ENCODE peak calls at places on chromosomes 7 and 10, in eight cellular contexts. W is spleen, F is heart left ventricle, Z is GM12891, E is ovary, H is H54, V is upper lobe of left lung, P is stomach. S is an unnamed sample.

GRCh38 chr7:103573479-103574058 is 127.6 kb upstream of the SLC26A5 start:
- DNase-seq in W (no peak), F (no peak), Z (no peak), E (no peak), H (no peak), V (no peak), P (no peak), S (no peak)

GRCh38 chr7:142632291-142633134 is 116.8 kb upstream of the PRSS1 start:
- DNase-seq in W (peak), F (peak), Z (peak), E (peak), H (peak), V (peak), P (peak), S (no peak)

GRCh38 chr7:152674860-152675760 is 831 bp downstream of the XRCC2 start:
- DNase-seq in W (no peak), F (no peak), Z (no peak), E (no peak), H (no peak), V (no peak), P (no peak), S (no peak)

GRCh38 chr7:19392246-19392645 is 247.0 kb upstream of the FERD3L start:
- DNase-seq in W (no peak), F (no peak), Z (no peak), E (no peak), H (peak), V (no peak), P (no peak), S (no peak)

GRCh38 chr10:60827791-60828488 is 49.7 kb downstream of the CDK1 start:
- DNase-seq in W (no peak), F (no peak), Z (no peak), E (no peak), H (peak), V (no peak), P (no peak), S (no peak)

GRCh38 chr10:8006274-8006999 is 48.1 kb upstream of the GATA3 start:
- DNase-seq in W (no peak), F (no peak), Z (no peak), E (no peak), H (no peak), V (no peak), P (no peak), S (no peak)

GRCh38 chr10:71661060-71661622 is 58.4 kb downstream of the C10orf105 start:
- DNase-seq in W (no peak), F (no peak), Z (no peak), E (no peak), H (no peak), V (no peak), P (no peak), S (no peak)

GRCh38 chr7:73520673-73521635 is 1.1 kb downstream of the BAZ1B start:
- DNase-seq in W (no peak), F (no peak), Z (no peak), E (peak), H (no peak), V (no peak), P (no peak), S (no peak)

GRCh38 chr7:115300228-115300870 is 378.5 kb downstream of the MDFIC start:
- DNase-seq in W (no peak), F (no peak), Z (no peak), E (no peak), H (no peak), V (no peak), P (no peak), S (no peak)

GRCh38 chr10:123552760-123553554 is 113.2 kb upstream of the GPR26 start:
- DNase-seq in W (no peak), F (no peak), Z (peak), E (no peak), H (no peak), V (no peak), P (no peak), S (no peak)

GRCh38 chr10:30786131-30786530 is 156.6 kb upstream of the LYZL2 start:
- DNase-seq in W (no peak), F (no peak), Z (no peak), E (no peak), H (peak), V (no peak), P (no peak), S (no peak)

GRCh38 chr7:2261611-2262010 is 19.6 kb downstream of the NUDT1 start:
- DNase-seq in W (peak), F (no peak), Z (no peak), E (no peak), H (no peak), V (peak), P (no peak), S (no peak)

GRCh38 chr7:73683916-73684693 is 708 bp downstream of the BUD23 start:
- DNase-seq in W (no peak), F (no peak), Z (no peak), E (no peak), H (no peak), V (no peak), P (no peak), S (no peak)

GRCh38 chr10:113681533-113682470 is 2.1 kb downstream of the CASP7 start:
- DNase-seq in W (no peak), F (no peak), Z (peak), E (no peak), H (no peak), V (no peak), P (no peak), S (no peak)

GRCh38 chr7:144842377-144842851 is 6.6 kb upstream of the TPK1 start:
- DNase-seq in W (peak), F (peak), Z (no peak), E (no peak), H (no peak), V (peak), P (peak), S (no peak)

GRCh38 chr10:47368431-47369180 is 15.5 kb downstream of the ZNF488 start:
- DNase-seq in W (peak), F (no peak), Z (no peak), E (no peak), H (no peak), V (no peak), P (peak), S (no peak)

GRCh38 chr7:77202544-77202976 is 2.9 kb upstream of the FGL2 start:
- DNase-seq in W (no peak), F (no peak), Z (no peak), E (no peak), H (no peak), V (no peak), P (no peak), S (no peak)

GRCh38 chr10:50619171-50619570 is 4.6 kb downstream of the SGMS1 start:
- DNase-seq in W (no peak), F (no peak), Z (no peak), E (no peak), H (no peak), V (no peak), P (no peak), S (no peak)

GRCh38 chr7:43465581-43466554 is 117.0 kb upstream of the STK17A start:
- DNase-seq in W (no peak), F (no peak), Z (no peak), E (no peak), H (no peak), V (no peak), P (no peak), S (no peak)

GRCh38 chr7:73647725-73648592 is 19.7 kb upstream of the VPS37D start:
- DNase-seq in W (peak), F (no peak), Z (peak), E (no peak), H (no peak), V (no peak), P (peak), S (no peak)

GRCh38 chr7:117186218-117186617 is 136.6 kb downstream of the WNT2 start:
- DNase-seq in W (no peak), F (no peak), Z (no peak), E (no peak), H (peak), V (no peak), P (no peak), S (no peak)

GRCh38 chr10:117924820-117925219 is 121.9 kb downstream of the RAB11FIP2 start:
- DNase-seq in W (no peak), F (no peak), Z (no peak), E (no peak), H (no peak), V (no peak), P (no peak), S (peak)

GRCh38 chr10:17003151-17003550 is 126.5 kb downstream of the CUBN start:
- DNase-seq in W (no peak), F (no peak), Z (no peak), E (peak), H (peak), V (no peak), P (no peak), S (peak)

GRCh38 chr7:101998029-101998903 is 180.8 kb downstream of the CUX1 start:
- DNase-seq in W (no peak), F (no peak), Z (no peak), E (no peak), H (no peak), V (no peak), P (no peak), S (no peak)

GRCh38 chr7:25564980-25565379 is 336.7 kb upstream of the NPVF start:
- DNase-seq in W (no peak), F (no peak), Z (no peak), E (no peak), H (no peak), V (no peak), P (no peak), S (no peak)

GRCh38 chr7:36514289-36515243 is 124.9 kb downstream of the ANLN start:
- DNase-seq in W (no peak), F (no peak), Z (no peak), E (no peak), H (no peak), V (no peak), P (no peak), S (no peak)

GRCh38 chr10:89574348-89574747 is 39.0 kb upstream of the SLC16A12 start:
- DNase-seq in W (no peak), F (no peak), Z (no peak), E (no peak), H (no peak), V (no peak), P (no peak), S (no peak)

GRCh38 chr7:106163257-106163656 is 51.1 kb upstream of the SYPL1 start:
- DNase-seq in W (no peak), F (no peak), Z (no peak), E (no peak), H (no peak), V (no peak), P (no peak), S (no peak)
- TF ChIP-seq POLR2A in W (no peak), F (no peak), Z (no peak), E (no peak), H (no peak), V (no peak), P (no peak), S (no peak)

DNA sequence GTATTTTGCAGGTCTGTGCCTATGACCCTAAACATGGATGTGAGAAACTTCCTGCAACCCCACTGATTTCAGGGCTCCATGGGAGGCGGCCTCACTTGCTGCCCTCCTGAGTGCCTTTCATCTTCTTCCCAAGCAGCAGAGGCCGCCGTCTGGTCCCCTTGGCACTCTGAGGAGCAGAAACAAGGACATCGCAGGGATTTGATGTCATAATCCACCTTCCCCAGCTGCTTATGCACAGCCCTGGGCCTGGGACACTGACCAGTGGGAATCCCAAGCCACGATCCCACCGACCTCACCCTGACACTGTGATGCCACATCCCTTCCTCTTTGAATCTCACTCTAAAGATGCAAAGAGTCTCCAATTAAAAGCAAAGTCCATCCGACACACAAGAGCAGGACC is 7.7 kb downstream of the CAMK2G start:
- DNase-seq in W (no peak), F (no peak), Z (no peak), E (no peak), H (no peak), V (no peak), P (no peak), S (no peak)
- TF ChIP-seq POLR2A in W (no peak), F (no peak), Z (no peak), E (no peak), H (no peak), V (no peak), P (no peak), S (no peak)

DNA sequence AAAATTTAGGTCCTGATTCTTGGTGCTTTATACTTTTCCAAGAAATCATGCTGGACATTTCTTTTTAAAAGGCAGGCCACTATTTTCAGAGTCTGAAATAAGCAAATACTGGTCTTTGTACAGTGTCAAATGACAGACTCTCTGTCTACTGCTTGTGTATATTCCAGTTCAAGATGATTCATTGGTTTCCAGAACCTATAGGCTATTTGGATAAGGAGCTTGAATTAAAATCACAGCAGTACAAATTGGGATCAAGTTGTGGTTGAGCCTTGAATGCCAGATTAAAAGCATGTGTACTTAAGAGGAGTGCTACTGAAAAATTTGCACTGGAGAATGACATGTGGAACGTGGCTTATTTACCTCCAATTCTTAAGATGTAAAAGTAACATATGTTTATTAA is 10.7 kb downstream of the KMT2E start:
- DNase-seq in W (no peak), F (no peak), Z (no peak), E (no peak), H (no peak), V (no peak), P (no peak), S (no peak)
- TF ChIP-seq POLR2A in W (no peak), F (no peak), Z (no peak), E (no peak), H (no peak), V (no peak), P (no peak), S (no peak)

GRCh38 chr10:109892087-109892486 is 31.2 kb downstream of the XPNPEP1 start:
- DNase-seq in W (no peak), F (no peak), Z (no peak), E (no peak), H (no peak), V (no peak), P (peak), S (no peak)

GRCh38 chr10:109887776-109888175 is 35.5 kb downstream of the XPNPEP1 start:
- DNase-seq in W (no peak), F (no peak), Z (no peak), E (no peak), H (no peak), V (no peak), P (peak), S (no peak)

GRCh38 chr10:109891105-109891504 is 32.2 kb downstream of the XPNPEP1 start:
- DNase-seq in W (no peak), F (no peak), Z (no peak), E (no peak), H (no peak), V (no peak), P (no peak), S (no peak)

GRCh38 chr10:109887272-109887671 is 36.0 kb downstream of the XPNPEP1 start:
- DNase-seq in W (no peak), F (no peak), Z (no peak), E (no peak), H (no peak), V (no peak), P (no peak), S (no peak)

DNA sequence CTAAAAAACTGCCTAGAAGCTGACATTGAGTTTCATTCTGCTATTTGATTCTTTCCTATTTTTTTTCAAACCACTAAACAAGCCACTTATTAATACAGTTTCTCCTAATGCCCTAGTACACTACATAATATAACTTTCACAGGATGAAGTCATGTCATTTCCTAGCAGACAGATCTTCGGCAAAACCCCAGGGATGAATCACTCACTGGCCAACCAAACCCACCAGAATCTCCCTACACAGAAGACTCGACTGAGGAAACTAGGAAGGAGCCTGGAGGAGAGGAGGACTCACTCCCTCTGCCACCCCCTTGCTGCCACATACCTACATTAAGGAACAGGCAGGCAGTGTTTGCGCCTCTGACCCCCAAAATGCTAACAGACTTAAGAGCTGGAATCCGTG is 33.4 kb downstream of the XPNPEP1 start:
- DNase-seq in W (no peak), F (no peak), Z (no peak), E (no peak), H (peak), V (no peak), P (no peak), S (no peak)
- TF ChIP-seq POLR2A in W (no peak), F (no peak), Z (no peak), E (no peak), H (no peak), V (no peak), P (no peak), S (no peak)

GRCh38 chr7:96321041-96321669 is 743 bp downstream of the SLC25A13 start:
- DNase-seq in W (peak), F (peak), Z (peak), E (peak), H (peak), V (peak), P (peak), S (peak)
- TF ChIP-seq POLR2A in W (no peak), F (no peak), Z (peak), E (peak), H (peak), V (no peak), P (no peak), S (no peak)

GRCh38 chr10:3172446-3173172 is at the start of gene PITRM1:
- DNase-seq in W (peak), F (peak), Z (peak), E (peak), H (peak), V (peak), P (peak), S (peak)
- TF ChIP-seq POLR2A in W (peak), F (peak), Z (peak), E (peak), H (peak), V (peak), P (peak), S (peak)

DNA sequence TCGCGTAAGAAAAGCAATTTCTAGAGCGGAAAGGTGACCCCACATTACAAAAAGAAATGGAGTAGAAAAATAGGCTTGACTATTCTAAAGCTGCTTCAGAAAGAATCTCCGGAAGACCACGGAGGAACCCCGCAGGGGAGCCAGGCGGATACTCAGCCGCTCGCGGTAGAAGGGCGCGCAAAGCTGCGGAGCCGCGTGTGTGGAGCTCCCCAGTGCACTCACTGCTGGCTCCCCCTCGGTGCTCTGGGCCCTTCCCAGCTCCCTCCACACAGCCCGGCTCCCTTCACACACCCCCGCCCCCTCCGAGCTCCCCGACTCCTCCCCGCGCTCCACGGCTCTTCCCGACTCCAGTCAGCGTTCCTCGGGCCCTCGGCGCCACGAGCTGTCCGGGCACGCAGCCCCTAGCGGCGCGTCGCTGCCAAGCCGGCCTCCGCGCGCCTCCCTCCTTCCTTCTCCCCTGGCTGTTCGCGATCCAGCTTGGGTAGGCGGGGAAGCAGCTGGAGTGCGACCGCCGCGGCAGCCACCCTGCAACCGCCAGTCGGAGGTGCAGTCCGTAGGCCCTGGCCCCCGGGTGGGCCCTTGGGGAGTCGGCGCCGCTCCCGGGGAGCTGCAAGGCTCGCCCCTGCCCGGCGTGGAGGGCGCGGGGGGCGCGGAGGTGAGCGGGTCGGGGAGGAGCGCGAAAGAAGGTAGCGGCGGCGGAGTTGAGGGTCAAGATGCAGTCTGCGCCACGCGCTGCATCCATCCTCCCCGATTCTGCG is at the start of gene STEAP2:
- DNase-seq in W (peak), F (peak), Z (peak), E (peak), H (peak), V (peak), P (peak), S (peak)
- TF ChIP-seq POLR2A in W (no peak), F (no peak), Z (no peak), E (peak), H (peak), V (peak), P (no peak), S (peak)

S was measured in esophagus muscularis mucosa.